ENCODE peak calls at places on chromosomes 11 and 22, in six cellular contexts. W is heart left ventricle, D is mesendoderm, L is A673, K is neural progenitor cell, I is transverse colon. Y is an unnamed sample.

GRCh38 chr11:38169286-38169685 is 1571.2 kb upstream of the RAG2 start:
- DNase-seq in W (no peak), D (no peak), L (no peak), K (no peak), I (no peak), Y (no peak)

GRCh38 chr22:26547426-26547825 is 35.2 kb upstream of the TFIP11 start:
- DNase-seq in W (no peak), D (no peak), L (no peak), K (no peak), I (no peak), Y (no peak)

GRCh38 chr11:859394-860131 is 16.9 kb downstream of the TSPAN4 start:
- DNase-seq in W (peak), D (no peak), L (peak), K (no peak), I (peak), Y (peak)

GRCh38 chr11:64793271-64794160 is 9.5 kb downstream of the MAP4K2 start:
- DNase-seq in W (no peak), D (no peak), L (no peak), K (no peak), I (no peak), Y (no peak)

GRCh38 chr11:116725434-116726221 is 47.2 kb downstream of the BUD13 start:
- DNase-seq in W (no peak), D (peak), L (no peak), K (peak), I (no peak), Y (no peak)

GRCh38 chr22:47292546-47293320 is 530.3 kb downstream of the TBC1D22A start:
- DNase-seq in W (no peak), D (no peak), L (no peak), K (no peak), I (no peak), Y (no peak)

GRCh38 chr11:61071208-61071681 is 31.0 kb upstream of the CD5 start:
- DNase-seq in W (no peak), D (no peak), L (no peak), K (no peak), I (peak), Y (no peak)

GRCh38 chr11:8732748-8733241 is 50.2 kb downstream of the RPL27A start:
- DNase-seq in W (peak), D (peak), L (no peak), K (no peak), I (peak), Y (peak)

GRCh38 chr22:47495102-47495501 is 732.7 kb downstream of the TBC1D22A start:
- DNase-seq in W (no peak), D (no peak), L (no peak), K (no peak), I (no peak), Y (no peak)

GRCh38 chr11:125679397-125679796 is 1.2 kb downstream of the ACRV1 start:
- DNase-seq in W (no peak), D (no peak), L (peak), K (no peak), I (no peak), Y (no peak)

GRCh38 chr11:5690736-5691135 is 1.1 kb downstream of the TRIM22 start:
- DNase-seq in W (peak), D (no peak), L (no peak), K (no peak), I (no peak), Y (no peak)

GRCh38 chr11:87081358-87081757 is 43.6 kb downstream of the TMEM135 start:
- DNase-seq in W (no peak), D (no peak), L (no peak), K (no peak), I (no peak), Y (no peak)

GRCh38 chr11:4677948-4678347 is 19.7 kb downstream of the OR51E2 start:
- DNase-seq in W (no peak), D (no peak), L (no peak), K (no peak), I (no peak), Y (no peak)

GRCh38 chr22:47591016-47591415 is 828.6 kb downstream of the TBC1D22A start:
- DNase-seq in W (no peak), D (no peak), L (no peak), K (no peak), I (no peak), Y (no peak)

GRCh38 chr11:126139541-126140091 is 71.8 kb downstream of the RPUSD4 start:
- DNase-seq in W (peak), D (peak), L (peak), K (no peak), I (no peak), Y (no peak)

GRCh38 chr11:65435981-65436411 is 13.4 kb downstream of the NEAT1 start:
- DNase-seq in W (peak), D (no peak), L (no peak), K (no peak), I (peak), Y (no peak)

GRCh38 chr11:91761406-91762027 is 463.1 kb upstream of the FAT3 start:
- DNase-seq in W (no peak), D (no peak), L (peak), K (peak), I (no peak), Y (no peak)

GRCh38 chr11:67645521-67646457 is 4.7 kb downstream of the ACY3 start:
- DNase-seq in W (no peak), D (peak), L (no peak), K (no peak), I (no peak), Y (no peak)

GRCh38 chr11:76120513-76121081 is 85.7 kb downstream of the WNT11 start:
- DNase-seq in W (peak), D (peak), L (peak), K (peak), I (peak), Y (no peak)

GRCh38 chr11:65662247-65662801 is 392 bp downstream of the RELA start:
- DNase-seq in W (no peak), D (no peak), L (no peak), K (no peak), I (no peak), Y (no peak)

GRCh38 chr11:69674267-69674885 is 777 bp downstream of the LTO1 start:
- DNase-seq in W (no peak), D (no peak), L (peak), K (peak), I (no peak), Y (no peak)

GRCh38 chr11:8309311-8309710 is 45.6 kb upstream of the LMO1 start:
- DNase-seq in W (no peak), D (no peak), L (no peak), K (no peak), I (no peak), Y (no peak)

GRCh38 chr11:133821776-133822175 is 23.5 kb downstream of the SPATA19 start:
- DNase-seq in W (peak), D (peak), L (peak), K (peak), I (peak), Y (peak)

GRCh38 chr22:34395370-34395769 is 475.1 kb upstream of the LARGE1 start:
- DNase-seq in W (no peak), D (peak), L (no peak), K (no peak), I (no peak), Y (no peak)

GRCh38 chr11:81203876-81204275 is 1529.8 kb downstream of the FAM181B start:
- DNase-seq in W (no peak), D (no peak), L (peak), K (no peak), I (no peak), Y (no peak)

GRCh38 chr22:40648386-40648785 is 11.9 kb upstream of the MRTFA start:
- DNase-seq in W (no peak), D (no peak), L (no peak), K (no peak), I (peak), Y (no peak)

GRCh38 chr11:124801636-124802312 is 1.6 kb upstream of the MSANTD2 start:
- DNase-seq in W (no peak), D (peak), L (no peak), K (no peak), I (no peak), Y (no peak)

GRCh38 chr22:23380911-23381310 is 199.2 kb downstream of the IGLL1 start:
- DNase-seq in W (no peak), D (no peak), L (no peak), K (no peak), I (no peak), Y (no peak)

GRCh38 chr22:26718905-26719304 is 61.5 kb downstream of the MIAT start:
- DNase-seq in W (no peak), D (no peak), L (peak), K (no peak), I (no peak), Y (no peak)

DNA sequence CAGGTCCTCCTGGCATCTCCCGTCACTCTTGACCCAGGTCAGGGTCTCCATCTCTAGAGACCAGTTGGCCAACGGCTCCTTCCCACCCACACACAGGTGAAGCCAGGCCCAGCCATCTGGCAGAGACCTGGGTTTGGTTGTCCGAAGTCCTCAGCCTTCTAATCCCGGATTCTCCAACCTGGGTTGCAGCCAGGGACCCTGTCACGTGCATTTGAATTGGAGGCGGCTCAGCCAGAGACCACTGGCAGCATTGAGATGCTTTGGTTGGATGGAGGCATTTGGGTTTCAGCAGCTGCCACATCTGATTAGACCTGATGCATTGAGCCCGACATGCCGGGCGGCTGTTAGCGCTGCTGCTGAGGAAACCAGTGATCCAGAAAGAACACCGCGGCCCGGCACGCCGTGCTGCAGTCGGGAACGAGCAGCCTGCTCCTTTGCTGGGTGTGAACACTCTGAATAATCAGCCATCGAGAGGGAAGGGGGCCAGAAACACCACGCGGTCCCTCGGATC is 163.2 kb downstream of the BRD1 start:
- DNase-seq in W (peak), D (no peak), L (no peak), K (peak), I (no peak), Y (peak)
- H3K27ac ChIP-seq in W (no peak), D (no peak), L (no peak), K (no peak), I (no peak), Y (no peak)

DNA sequence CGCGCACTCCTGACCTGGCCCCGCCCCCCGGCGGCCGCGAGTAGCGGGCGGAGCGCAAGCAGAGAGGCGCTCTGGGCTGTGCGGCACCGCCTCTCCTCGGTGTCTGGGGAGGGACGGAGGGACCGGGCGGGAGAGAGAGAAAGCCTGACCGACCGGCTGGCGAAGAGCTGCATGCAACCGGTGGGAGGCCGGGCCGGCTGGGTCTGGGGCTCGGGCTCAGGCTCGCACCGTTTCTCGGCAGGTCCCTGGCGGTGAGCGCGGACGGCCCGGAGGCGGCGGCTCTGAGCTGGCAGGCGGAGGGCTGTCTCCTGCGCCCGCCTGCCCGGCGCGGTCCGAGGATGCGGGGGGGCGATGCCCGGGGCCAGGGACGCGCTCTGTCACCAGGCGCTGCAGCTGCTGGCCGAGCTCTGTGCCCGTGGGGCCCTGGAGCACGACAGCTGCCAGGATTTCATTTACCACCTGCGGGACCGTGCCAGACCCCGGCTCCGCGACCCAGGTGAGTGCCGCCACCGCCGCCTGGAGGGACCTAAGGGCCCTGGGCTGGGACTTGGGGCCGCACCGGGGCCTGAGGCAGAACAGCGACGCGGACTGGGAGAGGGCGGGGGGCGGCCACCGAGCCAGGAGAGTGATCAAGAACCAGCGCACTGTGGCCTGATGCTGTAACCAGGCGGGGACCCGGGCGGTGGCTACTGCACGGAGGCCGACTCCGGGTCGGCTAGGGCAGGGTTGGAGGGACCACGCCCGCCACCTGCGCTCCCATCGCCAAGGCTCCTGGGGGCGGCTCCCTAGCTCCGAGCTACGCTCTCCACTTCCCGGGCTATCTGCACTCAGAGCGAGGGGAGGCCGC is at the start of gene SYT9:
- DNase-seq in W (peak), D (peak), L (peak), K (peak), I (peak), Y (peak)
- H3K27ac ChIP-seq in W (no peak), D (no peak), L (no peak), K (no peak), I (no peak), Y (peak)

GRCh38 chr11:43921561-43922294 is 20.7 kb upstream of the C11orf96 start:
- DNase-seq in W (no peak), D (no peak), L (no peak), K (no peak), I (no peak), Y (no peak)
- H3K27ac ChIP-seq in W (peak), D (no peak), L (no peak), K (no peak), I (peak), Y (peak)

DNA sequence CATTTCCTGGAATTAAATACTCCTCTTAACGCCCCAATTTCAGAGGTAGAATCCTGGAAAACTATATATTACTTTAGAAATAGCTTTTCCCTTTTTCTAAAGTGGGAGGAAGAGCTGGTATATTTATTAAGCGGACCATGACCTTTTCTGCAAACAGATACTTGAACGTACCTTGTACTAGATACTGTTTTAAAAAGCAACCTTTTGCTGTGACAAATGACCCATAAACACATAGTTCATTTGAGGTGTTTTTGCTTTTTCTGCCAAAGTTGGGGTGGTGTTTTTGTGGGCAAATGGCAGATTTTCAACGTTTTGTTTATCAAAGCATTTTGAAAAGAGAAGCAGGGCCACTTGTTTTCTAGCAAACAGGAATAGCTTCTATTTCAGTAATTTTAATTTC is 2.2 kb downstream of the FBXO7 start:
- DNase-seq in W (no peak), D (no peak), L (no peak), K (no peak), I (no peak), Y (no peak)
- H3K27ac ChIP-seq in W (peak), D (no peak), L (no peak), K (no peak), I (peak), Y (peak)

DNA sequence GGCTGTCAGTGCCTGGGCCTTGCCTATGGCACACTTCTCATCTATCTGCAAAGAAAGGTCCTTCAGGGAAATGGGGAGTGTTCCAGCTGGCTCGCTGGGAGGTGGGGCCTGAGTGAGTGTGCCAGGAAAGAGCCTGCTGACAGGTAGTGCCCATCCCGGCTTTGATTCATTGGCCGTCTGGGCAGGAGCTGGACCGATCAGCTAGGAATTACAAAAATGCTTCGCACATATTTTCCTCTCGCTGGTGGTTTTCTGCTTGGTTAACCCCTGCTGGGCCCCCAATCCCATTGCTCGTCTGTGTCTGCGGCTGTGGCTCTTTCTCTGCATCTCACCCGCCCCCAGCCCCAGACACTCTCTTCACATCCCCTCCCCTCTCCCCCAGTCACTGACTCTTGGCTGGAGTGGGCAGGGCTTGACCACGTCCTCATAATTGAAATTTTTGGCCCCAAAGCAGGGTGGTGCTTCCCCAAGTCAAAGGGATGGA is 10.8 kb downstream of the LIF start:
- DNase-seq in W (no peak), D (peak), L (no peak), K (no peak), I (no peak), Y (no peak)
- H3K27ac ChIP-seq in W (no peak), D (peak), L (no peak), K (no peak), I (no peak), Y (no peak)

GRCh38 chr22:45235101-45235777 is 5.5 kb downstream of the KIAA0930 start:
- DNase-seq in W (peak), D (no peak), L (no peak), K (no peak), I (peak), Y (no peak)

GRCh38 chr22:45237065-45237990 is 3.4 kb downstream of the KIAA0930 start:
- DNase-seq in W (no peak), D (no peak), L (no peak), K (no peak), I (no peak), Y (no peak)

GRCh38 chr22:45233827-45234226 is 6.9 kb downstream of the KIAA0930 start:
- DNase-seq in W (no peak), D (no peak), L (no peak), K (no peak), I (no peak), Y (no peak)

GRCh38 chr22:45233386-45233785 is 7.3 kb downstream of the KIAA0930 start:
- DNase-seq in W (no peak), D (no peak), L (no peak), K (no peak), I (no peak), Y (no peak)

GRCh38 chr22:45235851-45236342 is 4.8 kb downstream of the KIAA0930 start:
- DNase-seq in W (no peak), D (no peak), L (no peak), K (no peak), I (peak), Y (no peak)
- H3K27ac ChIP-seq in W (no peak), D (no peak), L (no peak), K (no peak), I (peak), Y (peak)

GRCh38 chr22:42178910-42179495 is 48.4 kb upstream of the CYP2D6 start:
- DNase-seq in W (no peak), D (no peak), L (no peak), K (no peak), I (no peak), Y (no peak)

GRCh38 chr22:42176271-42176670 is 45.7 kb upstream of the CYP2D6 start:
- DNase-seq in W (no peak), D (no peak), L (no peak), K (no peak), I (no peak), Y (no peak)

GRCh38 chr22:42179616-42180015 is 49.0 kb upstream of the CYP2D6 start:
- DNase-seq in W (no peak), D (no peak), L (no peak), K (no peak), I (no peak), Y (no peak)

GRCh38 chr22:42177891-42178336 is 47.3 kb upstream of the CYP2D6 start:
- DNase-seq in W (no peak), D (peak), L (no peak), K (no peak), I (no peak), Y (no peak)

GRCh38 chr22:42180349-42180842 is 49.8 kb upstream of the CYP2D6 start:
- DNase-seq in W (no peak), D (no peak), L (no peak), K (no peak), I (peak), Y (peak)
- H3K27ac ChIP-seq in W (no peak), D (no peak), L (no peak), K (peak), I (peak), Y (peak)

Y was measured in dorsolateral prefrontal cortex.